ENCODE peak calls at places on chromosomes 4 and X, in eight cellular contexts. I is HepG2, Q is GM23248, U is aorta, O is uterus, N is adipocyte, E is mesendoderm, F is cardiac muscle cell. T is an unnamed sample. For H3K4me1, the result is how much of the 10 kb centered on the place peaks cover.

GRCh38 chr4:62560858-62561257 is 1360.7 kb downstream of the ADGRL3 start:
- DNase-seq in I (no peak), E (no peak), O (no peak), Q (no peak), F (no peak), U (no peak), N (no peak), T (no peak)

GRCh38 chr4:25351777-25352421 is 25.2 kb upstream of the ANAPC4 start:
- DNase-seq in Q (peak), N (peak), E (peak), F (no peak), O (no peak), U (no peak), I (no peak), T (no peak)

GRCh38 chr4:129806986-129807385 is 711.0 kb downstream of the C4orf33 start:
- DNase-seq in I (no peak), E (no peak), O (no peak), U (no peak), F (no peak), N (peak), Q (no peak), T (no peak)

GRCh38 chr4:149113804-149114430 is 671.7 kb upstream of the NR3C2 start:
- DNase-seq in I (no peak), O (no peak), F (no peak), N (peak), Q (peak), U (no peak), E (no peak), T (no peak)

GRCh38 chr4:74675673-74676279 is 118.5 kb downstream of the BTC start:
- DNase-seq in N (peak), O (no peak), U (no peak), E (peak), I (peak), F (peak), Q (peak), T (peak)

GRCh38 chr4:38163216-38164006 is 203.2 kb downstream of the PTTG2 start:
- DNase-seq in F (no peak), U (no peak), N (peak), E (no peak), O (no peak), I (no peak), Q (peak), T (no peak)

GRCh38 chrX:135740683-135741149 is 27.3 kb downstream of the CT45A3 start:
- DNase-seq in N (peak), I (peak), E (no peak), O (no peak), Q (peak), U (peak), F (no peak), T (no peak)

GRCh38 chr4:81635747-81636146 is 164.0 kb upstream of the RASGEF1B start:
- DNase-seq in O (no peak), E (no peak), U (no peak), F (peak), I (no peak), Q (no peak), N (no peak), T (peak)

GRCh38 chrX:131741103-131741581 is 197.3 kb downstream of the OR13H1 start:
- DNase-seq in O (peak), U (peak), Q (no peak), N (peak), E (no peak), F (no peak), I (no peak), T (no peak)

GRCh38 chrX:150757371-150757770 is 64.2 kb downstream of the MTMR1 start:
- DNase-seq in U (no peak), O (no peak), I (no peak), E (no peak), N (no peak), F (no peak), Q (no peak), T (no peak)

GRCh38 chrX:150649096-150649870 is 43.9 kb upstream of the MTMR1 start:
- DNase-seq in U (peak), F (no peak), E (no peak), I (no peak), N (peak), Q (peak), O (peak), T (no peak)

GRCh38 chrX:10612215-10612614 is 8.2 kb downstream of the MID1 start:
- DNase-seq in E (no peak), F (no peak), O (no peak), U (no peak), Q (peak), N (peak), I (no peak), T (no peak)

GRCh38 chrX:48003367-48003757 is 427 bp downstream of the ZNF182 start:
- DNase-seq in N (no peak), I (no peak), U (no peak), F (no peak), E (no peak), Q (no peak), O (no peak), T (no peak)

GRCh38 chrX:135295238-135295943 is 13.9 kb upstream of the ETDC start:
- DNase-seq in E (peak), U (peak), F (peak), O (peak), I (no peak), N (no peak), Q (no peak), T (peak)

GRCh38 chrX:153438522-153438921 is 7.3 kb downstream of the TREX2 start:
- DNase-seq in U (peak), O (no peak), I (peak), F (peak), Q (peak), E (peak), N (peak), T (peak)

GRCh38 chr4:16752150-16752549 is 146.3 kb downstream of the LDB2 start:
- DNase-seq in N (no peak), E (no peak), I (no peak), Q (peak), U (no peak), O (no peak), F (no peak), T (no peak)

GRCh38 chrX:48938721-48939416 is 18.5 kb downstream of the OTUD5 start:
- DNase-seq in F (no peak), U (no peak), E (no peak), N (no peak), I (no peak), Q (no peak), O (no peak), T (no peak)

GRCh38 chr4:152634110-152634760 is 45.6 kb downstream of the TMEM154 start:
- DNase-seq in E (no peak), N (no peak), O (no peak), U (no peak), F (no peak), I (peak), Q (peak), T (peak)

DNA sequence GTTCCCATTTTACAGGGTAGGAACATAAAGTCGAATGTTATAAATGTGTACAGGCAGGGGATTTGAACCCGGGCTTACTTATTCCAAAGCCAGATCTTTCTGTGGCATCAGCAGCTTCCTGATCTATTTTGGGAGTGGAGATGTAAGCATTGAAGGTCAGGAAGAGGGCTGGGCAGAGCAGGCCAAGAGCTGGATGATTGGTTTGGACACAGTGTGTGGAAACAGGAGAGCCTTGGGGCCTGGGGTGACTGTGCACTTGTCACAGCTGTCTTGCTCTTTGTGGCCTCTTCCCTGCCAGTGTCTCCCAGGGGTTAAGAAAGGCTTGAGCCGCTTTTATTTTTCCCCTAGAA is 127.9 kb upstream of the ENPP6 start:
- DNase-seq in E (no peak), F (peak), N (no peak), O (no peak), U (no peak), Q (no peak), I (no peak), T (no peak)
- H3K4me1 ChIP-seq in E (under half), F (under half), N (under half), O (under half), U (under half), Q (under half), I (half or more), T (under half)

GRCh38 chrX:133544778-133545177 is 129.5 kb upstream of the GPC4 start:
- DNase-seq in N (no peak), O (no peak), E (no peak), F (no peak), Q (no peak), I (no peak), U (no peak), T (no peak)

GRCh38 chrX:133546441-133546840 is 131.2 kb upstream of the GPC4 start:
- DNase-seq in O (no peak), F (no peak), I (no peak), Q (no peak), N (peak), E (no peak), U (no peak), T (no peak)

GRCh38 chrX:133543654-133544053 is 128.4 kb upstream of the GPC4 start:
- DNase-seq in U (no peak), F (no peak), N (no peak), I (no peak), E (no peak), Q (no peak), O (no peak), T (no peak)

GRCh38 chrX:133544105-133544504 is 128.8 kb upstream of the GPC4 start:
- DNase-seq in E (peak), F (no peak), Q (peak), I (peak), U (no peak), O (peak), N (peak), T (peak)

GRCh38 chrX:133542476-133542875 is 127.2 kb upstream of the GPC4 start:
- DNase-seq in O (no peak), I (no peak), E (no peak), Q (peak), U (no peak), F (no peak), N (peak), T (no peak)
- H3K4me1 ChIP-seq in O (under half), I (under half), E (under half), Q (under half), U (under half), F (under half), N (under half), T (under half)

GRCh38 chr4:139525414-139525813 is 30.6 kb downstream of the SETD7 start:
- DNase-seq in N (no peak), E (no peak), O (no peak), I (no peak), F (no peak), Q (no peak), U (no peak), T (no peak)
- H3K4me1 ChIP-seq in N (under half), E (under half), O (under half), I (under half), F (under half), Q (under half), U (under half), T (under half)

GRCh38 chr4:57075353-57075752 is 34.8 kb downstream of the IGFBP7 start:
- DNase-seq in O (no peak), E (no peak), F (no peak), Q (no peak), U (no peak), I (no peak), N (no peak), T (no peak)
- H3K4me1 ChIP-seq in O (under half), E (under half), F (under half), Q (under half), U (under half), I (under half), N (under half), T (under half)

DNA sequence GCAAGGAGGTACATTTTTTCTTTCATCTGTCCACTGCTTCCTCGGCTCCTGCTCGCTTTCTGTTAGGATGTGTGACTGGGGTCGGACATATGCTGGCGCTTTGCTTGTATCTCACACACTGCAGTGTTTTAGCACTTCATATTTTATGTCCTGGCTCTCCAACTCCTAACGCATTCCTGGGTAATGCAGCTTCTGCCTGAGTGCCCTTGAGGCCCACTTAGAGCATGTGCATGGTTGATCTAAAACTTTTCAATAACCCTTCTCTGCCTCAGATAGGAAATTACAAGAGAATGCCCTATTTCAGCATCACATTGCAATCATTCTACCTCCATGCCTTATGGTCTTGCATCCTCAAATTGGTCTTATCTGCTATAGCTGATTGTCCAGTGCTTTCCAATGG is 65.3 kb downstream of the NEIL3 start:
- DNase-seq in N (no peak), I (no peak), U (no peak), O (no peak), E (no peak), Q (no peak), F (peak), T (no peak)
- H3K4me1 ChIP-seq in N (under half), I (under half), U (under half), O (under half), E (under half), Q (under half), F (under half), T (under half)

GRCh38 chr4:4457803-4458550 is 71.1 kb downstream of the NSG1 start:
- DNase-seq in O (no peak), Q (peak), U (no peak), N (peak), I (no peak), E (peak), F (no peak), T (no peak)

GRCh38 chr4:4462970-4463369 is 76.1 kb downstream of the NSG1 start:
- DNase-seq in F (no peak), O (no peak), Q (no peak), E (no peak), I (peak), U (no peak), N (no peak), T (no peak)

GRCh38 chr4:4461178-4461577 is 74.3 kb downstream of the NSG1 start:
- DNase-seq in Q (no peak), I (no peak), F (no peak), U (no peak), N (no peak), E (no peak), O (no peak), T (no peak)

GRCh38 chr4:4460759-4461158 is 73.9 kb downstream of the NSG1 start:
- DNase-seq in N (no peak), O (no peak), F (no peak), U (no peak), I (no peak), E (no peak), Q (no peak), T (no peak)

GRCh38 chr4:4461850-4462249 is 74.9 kb downstream of the NSG1 start:
- DNase-seq in O (no peak), Q (no peak), E (no peak), U (no peak), F (no peak), N (no peak), I (peak), T (peak)
- H3K4me1 ChIP-seq in O (under half), Q (under half), E (under half), U (under half), F (under half), N (under half), I (under half), T (under half)

GRCh38 chr4:140137654-140138053 is 16.3 kb downstream of the MAML3 start:
- DNase-seq in N (peak), U (no peak), Q (peak), O (no peak), I (no peak), F (no peak), E (peak), T (peak)

GRCh38 chr4:140135529-140136021 is 18.4 kb downstream of the MAML3 start:
- DNase-seq in U (peak), I (no peak), N (no peak), Q (peak), F (peak), O (peak), E (no peak), T (peak)

GRCh38 chr4:140140566-140140965 is 13.4 kb downstream of the MAML3 start:
- DNase-seq in I (no peak), F (no peak), N (no peak), O (no peak), Q (no peak), E (no peak), U (no peak), T (no peak)

GRCh38 chr4:140136509-140136908 is 17.5 kb downstream of the MAML3 start:
- DNase-seq in E (no peak), N (no peak), I (no peak), U (no peak), F (no peak), O (no peak), Q (peak), T (no peak)

DNA sequence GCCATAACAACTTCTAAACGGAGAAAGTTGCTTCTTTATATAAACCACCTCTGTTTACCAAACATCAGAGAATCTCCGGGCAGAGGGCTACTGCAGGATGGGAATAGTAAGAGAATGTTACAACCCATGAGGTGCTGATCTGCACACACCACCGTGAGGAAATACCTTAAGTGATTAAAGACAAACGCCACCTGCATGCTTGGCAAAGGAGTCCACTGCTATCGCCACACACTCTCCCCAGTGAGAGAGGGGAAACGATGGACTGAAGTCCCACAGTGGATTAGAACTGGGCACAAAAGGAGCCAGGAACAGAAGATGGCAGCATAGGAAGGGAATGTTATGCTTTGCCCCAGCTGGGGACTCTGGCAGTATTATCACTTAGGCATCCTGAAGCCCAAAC is 15.6 kb downstream of the MAML3 start:
- DNase-seq in E (peak), U (no peak), F (no peak), I (no peak), N (no peak), O (no peak), Q (no peak), T (no peak)
- H3K4me1 ChIP-seq in E (under half), U (under half), F (under half), I (under half), N (under half), O (under half), Q (under half), T (under half)

T was measured in hepatocyte.